ENCODE peak calls at places on chromosomes 6 and 20, in six cellular contexts. One of them, this sample, is unnamed. For H3K4me1, the result is how much of the 10 kb centered on the place peaks cover.

GRCh38 chr20:57231951-57232428 is 34.5 kb downstream of the BMP7 start:
- DNase-seq in MM.1S: no peak
- DNase-seq in A549: no peak
- DNase-seq in left ventricle myocardium inferior: no peak
- DNase-seq in breast epithelium: no peak
- DNase-seq in heart left ventricle: no peak
- DNase-seq in this sample: no peak

GRCh38 chr6:19538086-19538485 is 299.1 kb upstream of the ID4 start:
- DNase-seq in MM.1S: peak
- DNase-seq in A549: no peak
- DNase-seq in left ventricle myocardium inferior: no peak
- DNase-seq in breast epithelium: peak
- DNase-seq in heart left ventricle: no peak
- DNase-seq in this sample: no peak

GRCh38 chr6:89597988-89598387 is 40.6 kb downstream of the LYRM2 start:
- DNase-seq in MM.1S: no peak
- DNase-seq in A549: peak
- DNase-seq in left ventricle myocardium inferior: no peak
- DNase-seq in breast epithelium: no peak
- DNase-seq in heart left ventricle: no peak
- DNase-seq in this sample: no peak

GRCh38 chr20:5844063-5844681 is 94.0 kb downstream of the SHLD1 start:
- DNase-seq in MM.1S: no peak
- DNase-seq in A549: peak
- DNase-seq in left ventricle myocardium inferior: no peak
- DNase-seq in breast epithelium: no peak
- DNase-seq in heart left ventricle: no peak
- DNase-seq in this sample: peak

GRCh38 chr20:57432874-57433491 is 41.8 kb downstream of the RBM38 start:
- DNase-seq in MM.1S: peak
- DNase-seq in A549: peak
- DNase-seq in left ventricle myocardium inferior: peak
- DNase-seq in breast epithelium: no peak
- DNase-seq in heart left ventricle: peak
- DNase-seq in this sample: peak

GRCh38 chr6:87660226-87660886 is 41.7 kb downstream of the AKIRIN2 start:
- DNase-seq in MM.1S: no peak
- DNase-seq in A549: no peak
- DNase-seq in left ventricle myocardium inferior: no peak
- DNase-seq in breast epithelium: no peak
- DNase-seq in heart left ventricle: no peak
- DNase-seq in this sample: no peak

GRCh38 chr6:45657243-45657642 is 279.5 kb upstream of the SUPT3H start:
- DNase-seq in MM.1S: no peak
- DNase-seq in A549: no peak
- DNase-seq in left ventricle myocardium inferior: no peak
- DNase-seq in breast epithelium: no peak
- DNase-seq in heart left ventricle: no peak
- DNase-seq in this sample: no peak

GRCh38 chr6:113619077-113619476 is 238.1 kb upstream of the MARCKS start:
- DNase-seq in MM.1S: no peak
- DNase-seq in A549: no peak
- DNase-seq in left ventricle myocardium inferior: no peak
- DNase-seq in breast epithelium: no peak
- DNase-seq in heart left ventricle: no peak
- DNase-seq in this sample: no peak

GRCh38 chr20:18694071-18694470 is 106.2 kb downstream of the DTD1 start:
- DNase-seq in MM.1S: no peak
- DNase-seq in A549: no peak
- DNase-seq in left ventricle myocardium inferior: no peak
- DNase-seq in breast epithelium: no peak
- DNase-seq in heart left ventricle: no peak
- DNase-seq in this sample: no peak

GRCh38 chr20:4585104-4585753 is 136.5 kb upstream of the PRND start:
- DNase-seq in MM.1S: no peak
- DNase-seq in A549: no peak
- DNase-seq in left ventricle myocardium inferior: no peak
- DNase-seq in breast epithelium: no peak
- DNase-seq in heart left ventricle: no peak
- DNase-seq in this sample: no peak

GRCh38 chr6:84027340-84028183 is 6.0 kb upstream of the MRAP2 start:
- DNase-seq in MM.1S: no peak
- DNase-seq in A549: peak
- DNase-seq in left ventricle myocardium inferior: no peak
- DNase-seq in breast epithelium: no peak
- DNase-seq in heart left ventricle: no peak
- DNase-seq in this sample: no peak

GRCh38 chr6:3455490-3456394 is 1.1 kb downstream of the SLC22A23 start:
- DNase-seq in MM.1S: no peak
- DNase-seq in A549: peak
- DNase-seq in left ventricle myocardium inferior: no peak
- DNase-seq in breast epithelium: no peak
- DNase-seq in heart left ventricle: peak
- DNase-seq in this sample: no peak

GRCh38 chr20:4067600-4068261 is 52.4 kb upstream of the RNF24 start:
- DNase-seq in MM.1S: no peak
- DNase-seq in A549: no peak
- DNase-seq in left ventricle myocardium inferior: no peak
- DNase-seq in breast epithelium: no peak
- DNase-seq in heart left ventricle: no peak
- DNase-seq in this sample: no peak

GRCh38 chr20:57659131-57659788 is 39.0 kb upstream of the ZBP1 start:
- DNase-seq in MM.1S: no peak
- DNase-seq in A549: no peak
- DNase-seq in left ventricle myocardium inferior: peak
- DNase-seq in breast epithelium: peak
- DNase-seq in heart left ventricle: peak
- DNase-seq in this sample: no peak

GRCh38 chr6:100177956-100178355 is 183.9 kb upstream of the MCHR2 start:
- DNase-seq in MM.1S: no peak
- DNase-seq in A549: no peak
- DNase-seq in left ventricle myocardium inferior: no peak
- DNase-seq in breast epithelium: no peak
- DNase-seq in heart left ventricle: no peak
- DNase-seq in this sample: no peak

GRCh38 chr20:64053841-64054661 is 4.6 kb upstream of the SOX18 start:
- DNase-seq in MM.1S: no peak
- DNase-seq in A549: peak
- DNase-seq in left ventricle myocardium inferior: peak
- DNase-seq in breast epithelium: no peak
- DNase-seq in heart left ventricle: peak
- DNase-seq in this sample: no peak

GRCh38 chr6:6057442-6058053 is 50.8 kb upstream of the NRN1 start:
- DNase-seq in MM.1S: peak
- DNase-seq in A549: peak
- DNase-seq in left ventricle myocardium inferior: no peak
- DNase-seq in breast epithelium: no peak
- DNase-seq in heart left ventricle: no peak
- DNase-seq in this sample: no peak

GRCh38 chr6:53984163-53984562 is 127.1 kb upstream of the MLIP start:
- DNase-seq in MM.1S: no peak
- DNase-seq in A549: peak
- DNase-seq in left ventricle myocardium inferior: no peak
- DNase-seq in breast epithelium: no peak
- DNase-seq in heart left ventricle: peak
- DNase-seq in this sample: no peak

GRCh38 chr20:25279403-25279802 is 31.5 kb downstream of the PYGB start:
- DNase-seq in MM.1S: no peak
- DNase-seq in A549: no peak
- DNase-seq in left ventricle myocardium inferior: no peak
- DNase-seq in breast epithelium: no peak
- DNase-seq in heart left ventricle: no peak
- DNase-seq in this sample: no peak
- H3K27ac ChIP-seq in MM.1S: no peak
- H3K27ac ChIP-seq in A549: no peak
- H3K27ac ChIP-seq in left ventricle myocardium inferior: peak
- H3K27ac ChIP-seq in breast epithelium: no peak
- H3K27ac ChIP-seq in heart left ventricle: no peak
- H3K27ac ChIP-seq in this sample: no peak

GRCh38 chr6:167550936-167551633 is 226.2 kb downstream of the TTLL2 start:
- DNase-seq in MM.1S: no peak
- DNase-seq in A549: no peak
- DNase-seq in left ventricle myocardium inferior: peak
- DNase-seq in breast epithelium: no peak
- DNase-seq in heart left ventricle: peak
- DNase-seq in this sample: no peak
- H3K4me1 ChIP-seq in MM.1S: under half
- H3K4me1 ChIP-seq in A549: under half
- H3K4me1 ChIP-seq in left ventricle myocardium inferior: under half
- H3K4me1 ChIP-seq in breast epithelium: under half
- H3K4me1 ChIP-seq in heart left ventricle: under half
- H3K4me1 ChIP-seq in this sample: under half

GRCh38 chr20:58835231-58835630 is 15.5 kb downstream of the GNAS-AS1 start:
- DNase-seq in MM.1S: no peak
- DNase-seq in A549: no peak
- DNase-seq in left ventricle myocardium inferior: no peak
- DNase-seq in breast epithelium: no peak
- DNase-seq in heart left ventricle: no peak
- DNase-seq in this sample: no peak

GRCh38 chr20:58829531-58829941 is 21.2 kb downstream of the GNAS-AS1 start:
- DNase-seq in MM.1S: no peak
- DNase-seq in A549: no peak
- DNase-seq in left ventricle myocardium inferior: peak
- DNase-seq in breast epithelium: no peak
- DNase-seq in heart left ventricle: peak
- DNase-seq in this sample: no peak

GRCh38 chr20:58828141-58828540 is 22.6 kb downstream of the GNAS-AS1 start:
- DNase-seq in MM.1S: no peak
- DNase-seq in A549: no peak
- DNase-seq in left ventricle myocardium inferior: no peak
- DNase-seq in breast epithelium: no peak
- DNase-seq in heart left ventricle: no peak
- DNase-seq in this sample: no peak

GRCh38 chr20:58833921-58834320 is 16.8 kb downstream of the GNAS-AS1 start:
- DNase-seq in MM.1S: no peak
- DNase-seq in A549: no peak
- DNase-seq in left ventricle myocardium inferior: no peak
- DNase-seq in breast epithelium: no peak
- DNase-seq in heart left ventricle: no peak
- DNase-seq in this sample: no peak

DNA sequence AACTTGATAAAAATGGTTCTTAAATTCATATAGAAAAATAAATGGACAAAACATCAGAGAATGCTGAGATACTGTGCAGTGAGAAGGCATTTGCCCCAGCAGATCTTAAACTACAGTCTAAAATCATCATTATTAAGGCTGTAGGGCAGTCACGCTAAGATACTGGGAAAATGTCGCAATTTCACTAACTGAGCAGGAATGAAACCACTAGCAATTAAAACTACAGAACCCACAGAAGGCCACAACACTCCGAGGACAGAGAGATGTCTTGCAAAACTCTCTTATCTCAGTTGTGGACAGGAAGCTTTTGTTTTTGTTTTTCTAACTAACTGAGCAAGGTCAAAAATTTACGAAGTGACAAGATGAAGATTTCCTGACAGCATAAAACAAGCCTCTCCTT is 18.3 kb downstream of the GNAS-AS1 start:
- DNase-seq in MM.1S: no peak
- DNase-seq in A549: no peak
- DNase-seq in left ventricle myocardium inferior: no peak
- DNase-seq in breast epithelium: no peak
- DNase-seq in heart left ventricle: no peak
- DNase-seq in this sample: no peak
- H3K4me3 ChIP-seq in MM.1S: no peak
- H3K4me3 ChIP-seq in A549: no peak
- H3K4me3 ChIP-seq in left ventricle myocardium inferior: no peak
- H3K4me3 ChIP-seq in breast epithelium: no peak
- H3K4me3 ChIP-seq in heart left ventricle: no peak
- H3K4me3 ChIP-seq in this sample: no peak

GRCh38 chr6:43943781-43944250 is 173.8 kb downstream of the VEGFA start:
- DNase-seq in MM.1S: no peak
- DNase-seq in A549: no peak
- DNase-seq in left ventricle myocardium inferior: no peak
- DNase-seq in breast epithelium: no peak
- DNase-seq in heart left ventricle: no peak
- DNase-seq in this sample: no peak
- H3K27ac ChIP-seq in MM.1S: no peak
- H3K27ac ChIP-seq in A549: no peak
- H3K27ac ChIP-seq in left ventricle myocardium inferior: no peak
- H3K27ac ChIP-seq in breast epithelium: peak
- H3K27ac ChIP-seq in heart left ventricle: no peak
- H3K27ac ChIP-seq in this sample: no peak